ENCODE peak calls at places on chromosomes 1 and 21, in ten cellular contexts. V is stimulated activated CD8-positive, alpha-beta memory T cell treated with anti-CD3 and anti-CD28 coated beads, Interleukin-2, amount 100 ng/mL, for 48 hours; S is NCI-H1092 treated with DMSO at 0.1 percent for 48 hours; L is left cardiac atrium; P is stimulated activated CD4-positive, alpha-beta T cell treated with anti-CD3 and anti-CD28 coated beads, Interleukin-2, amount 100 ng/mL, for 48 hours; N is fibroblast of pulmonary artery; G is PC-3; X is effector memory CD4-positive, alpha-beta T cell; I is adipocyte; M is cerebellar nuclear complex. Q is an unnamed sample.

GRCh38 chr1:226656601-226657277 is 82.3 kb downstream of the ITPKB start:
- DNase-seq in X (no peak), L (no peak), S (peak; percentile 71), N (peak; percentile 80), I (peak; percentile 90), G (peak; percentile 66), V (no peak), P (no peak), M (no peak), Q (no peak)

GRCh38 chr21:33212159-33212851 is 17.4 kb upstream of the IFNAR2 start:
- DNase-seq in S (no peak), L (no peak), M (no peak), P (no peak), X (no peak), V (no peak), N (peak; percentile 61), G (no peak), I (peak; percentile 25), Q (no peak)

GRCh38 chr1:2388004-2388913 is 3.1 kb downstream of the MORN1 start:
- DNase-seq in I (no peak), V (no peak), M (no peak), L (peak; percentile 15), P (no peak), S (no peak), N (no peak), G (no peak), X (no peak), Q (no peak)

GRCh38 chr1:19154876-19155275 is 55.2 kb downstream of the UBR4 start:
- DNase-seq in P (no peak), V (no peak), N (no peak), X (no peak), M (no peak), I (no peak), L (no peak), G (no peak), S (no peak), Q (no peak)

GRCh38 chr1:231619257-231619634 is 7.3 kb upstream of the DISC1 start:
- DNase-seq in V (no peak), N (no peak), L (no peak), I (no peak), X (no peak), M (no peak), S (no peak), G (no peak), P (no peak), Q (no peak)

GRCh38 chr1:35447278-35447677 is 109.9 kb downstream of the KIAA0319L start:
- DNase-seq in V (no peak), P (no peak), L (no peak), N (peak; percentile 45), S (no peak), I (no peak), G (no peak), M (no peak), X (no peak), Q (no peak)

GRCh38 chr1:230857077-230857476 is 11.2 kb downstream of the C1orf198 start:
- DNase-seq in S (no peak), X (no peak), M (no peak), N (no peak), L (no peak), P (no peak), I (no peak), V (no peak), G (no peak), Q (no peak)

GRCh38 chr1:41626146-41626545 is 141.7 kb upstream of the EDN2 start:
- DNase-seq in L (no peak), N (peak; percentile 37), I (no peak), S (no peak), X (no peak), G (peak; percentile 53), M (no peak), P (no peak), V (no peak), Q (no peak)

GRCh38 chr1:18580087-18580486 is 50.6 kb upstream of the PAX7 start:
- DNase-seq in I (no peak), S (no peak), L (no peak), G (peak; percentile 14), V (no peak), N (no peak), P (no peak), X (no peak), M (no peak), Q (no peak)

GRCh38 chr1:11301593-11301992 is 28.6 kb downstream of the UBIAD1 start:
- DNase-seq in L (no peak), G (no peak), M (no peak), P (no peak), N (no peak), X (no peak), I (no peak), S (no peak), V (no peak), Q (no peak)

Q was measured in CMK.